ENCODE peak calls at places on chromosomes 16 and 17, in ten cellular contexts. W, E, L, K, U, Q, F, A, M and P are unnamed samples.

GRCh38 chr17:77264617-77265230 is 124.0 kb downstream of the SEC14L1 start:
- DNase-seq in M (peak; percentile 61), Q (no peak), A (no peak), L (no peak), U (no peak), K (no peak), E (no peak), F (no peak), W (no peak), P (no peak)

GRCh38 chr16:1150511-1150982 is 2.4 kb upstream of the CACNA1H start:
- DNase-seq in L (no peak), Q (peak; percentile 64), F (peak; percentile 61), U (no peak), E (no peak), K (peak; percentile 36), M (peak; percentile 66), W (no peak), A (no peak), P (no peak)

GRCh38 chr16:31868164-31868563 is 5.4 kb upstream of the ZNF267 start:
- DNase-seq in F (no peak), L (no peak), K (no peak), W (no peak), E (no peak), M (no peak), A (no peak), Q (no peak), U (no peak), P (no peak)

GRCh38 chr17:82775033-82775823 is 23.4 kb downstream of the TBCD start:
- DNase-seq in L (peak; percentile 71), W (peak; percentile 63), F (peak; percentile 70), U (no peak), K (peak; percentile 57), M (peak; percentile 96), E (no peak), Q (peak; percentile 83), A (no peak), P (peak; percentile 29)

GRCh38 chr16:2388875-2389433 is 40.3 kb upstream of the CCNF start:
- DNase-seq in K (no peak), Q (no peak), E (no peak), W (no peak), A (no peak), F (no peak), U (peak; percentile 28), L (no peak), M (no peak), P (no peak)

GRCh38 chr17:4362141-4362540 is 4.3 kb downstream of the UBE2G1 start:
- DNase-seq in U (no peak), Q (no peak), K (no peak), E (no peak), W (no peak), M (no peak), L (no peak), A (no peak), F (no peak), P (no peak)

GRCh38 chr17:51119415-51120356 is 982 bp downstream of the SPAG9 start:
- DNase-seq in M (peak; percentile 87), E (peak; percentile 24), A (no peak), F (peak; percentile 86), U (no peak), W (peak; percentile 49), K (peak; percentile 38), Q (peak; percentile 71), L (peak; percentile 48), P (peak; percentile 58)

GRCh38 chr16:35414563-35414962 is 1955.2 kb downstream of the TP53TG3F start:
- DNase-seq in E (no peak), L (no peak), U (no peak), A (no peak), Q (no peak), K (no peak), M (no peak), W (no peak), F (no peak), P (no peak)

GRCh38 chr16:64311241-64311640 is 810.6 kb downstream of the CDH11 start:
- DNase-seq in U (no peak), K (no peak), L (no peak), Q (no peak), W (no peak), F (no peak), A (no peak), M (no peak), E (no peak), P (no peak)

GRCh38 chr17:63279498-63280230 is 166.4 kb downstream of the CYB561 start:
- DNase-seq in Q (no peak), U (no peak), L (no peak), M (no peak), K (no peak), F (no peak), E (no peak), A (no peak), W (no peak), P (no peak)

GRCh38 chr16:55155815-55156214 is 168.2 kb upstream of the IRX6 start:
- DNase-seq in E (no peak), K (no peak), M (peak; percentile 55), Q (peak; percentile 52), W (no peak), U (no peak), F (peak; percentile 27), L (no peak), A (no peak), P (no peak)

GRCh38 chr17:3043737-3044365 is 19.6 kb downstream of the OR1D5 start:
- DNase-seq in W (no peak), E (no peak), U (no peak), K (no peak), Q (peak; percentile 67), M (peak; percentile 83), A (no peak), L (no peak), F (peak; percentile 32), P (peak; percentile 46)

GRCh38 chr16:58009856-58010416 is 8.7 kb downstream of the USB1 start:
- DNase-seq in Q (no peak), E (no peak), A (no peak), U (no peak), W (no peak), L (no peak), K (no peak), M (peak; percentile 57), F (peak; percentile 59), P (no peak)

GRCh38 chr17:48559609-48560451 is 14.9 kb upstream of the HOXB2 start:
- DNase-seq in W (no peak), U (no peak), K (no peak), Q (no peak), L (no peak), F (no peak), A (no peak), E (no peak), M (peak; percentile 70), P (no peak)

GRCh38 chr16:84462296-84463210 is 41.9 kb downstream of the MEAK7 start:
- DNase-seq in L (no peak), M (peak; percentile 21), W (no peak), E (no peak), K (no peak), U (no peak), A (no peak), Q (no peak), F (no peak), P (no peak)

GRCh38 chr17:9107527-9107926 is 86.2 kb downstream of the NTN1 start:
- DNase-seq in M (peak; percentile 39), U (no peak), E (no peak), F (no peak), L (no peak), K (no peak), Q (no peak), A (no peak), W (no peak), P (no peak)

GRCh38 chr16:28897826-28898225 is 19.5 kb downstream of the ATP2A1 start:
- DNase-seq in W (no peak), K (no peak), L (no peak), E (no peak), M (no peak), U (no peak), F (peak; percentile 53), A (no peak), Q (no peak), P (no peak)
- H3K4me3 ChIP-seq in W (no peak overlapping the region), K (no peak overlapping the region), L (no peak overlapping the region), E (no peak overlapping the region), M (no peak overlapping the region), U (no peak overlapping the region), F (no peak overlapping the region), A (no peak overlapping the region), Q (no peak overlapping the region), P (no peak overlapping the region)

GRCh38 chr17:30340957-30341356 is 7.1 kb upstream of the TMIGD1 start:
- DNase-seq in A (no peak), U (no peak), F (peak; percentile 36), K (no peak), E (no peak), W (no peak), L (no peak), Q (no peak), M (peak; percentile 60), P (no peak)
- H3K4me1 ChIP-seq in A (peaks cover 4% of the 10 kb centered on the region), U (peaks cover 20% of the 10 kb centered on the region), F (no peaks in the 10 kb centered on the region), K (peaks cover 8% of the 10 kb centered on the region), E (peaks cover 3% of the 10 kb centered on the region), W (peaks cover 26% of the 10 kb centered on the region), L (no peaks in the 10 kb centered on the region), Q (no peaks in the 10 kb centered on the region), M (peaks cover 6% of the 10 kb centered on the region), P (no peaks in the 10 kb centered on the region)

DNA sequence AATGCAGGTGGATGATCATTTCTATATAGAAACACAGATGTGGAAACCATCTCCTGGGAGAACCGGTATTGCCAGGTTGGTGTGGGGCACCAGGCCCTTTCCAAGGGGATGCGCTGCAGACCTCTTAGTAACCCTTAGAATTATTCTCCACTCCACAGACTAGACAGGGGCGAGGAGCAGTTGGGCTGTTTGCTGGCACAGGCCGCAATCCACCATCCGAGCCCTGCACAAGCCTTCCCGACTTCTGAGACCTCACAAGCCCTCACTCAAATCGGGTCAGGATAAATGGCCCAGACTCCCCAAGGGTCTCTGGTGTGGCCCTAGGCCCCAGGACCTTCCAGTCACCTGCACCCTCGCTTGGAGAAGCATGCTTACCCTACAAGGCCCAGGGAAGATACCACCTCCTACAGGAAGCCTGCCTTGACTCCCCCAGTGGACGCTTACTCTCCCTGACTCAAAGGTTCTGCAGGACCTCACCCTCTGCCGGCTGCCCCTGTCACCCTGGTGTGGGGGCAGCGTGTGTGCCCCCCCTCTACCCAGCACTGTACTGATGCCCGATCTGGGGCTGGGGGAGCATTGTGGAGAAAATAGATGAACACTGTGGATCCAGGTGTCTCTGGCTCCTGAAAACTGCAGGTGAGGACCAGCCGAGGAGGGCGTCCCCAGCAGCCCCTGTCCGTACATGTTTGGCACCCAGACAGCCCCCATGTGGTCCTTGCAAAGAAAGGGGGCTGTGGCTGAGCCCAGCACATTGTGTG is 49.8 kb upstream of the ACSF3 start:
- DNase-seq in U (no peak), F (no peak), K (peak; percentile 12), E (no peak), A (no peak), L (no peak), W (no peak), Q (no peak), M (no peak), P (no peak)
- H3K4me3 ChIP-seq in U (no peak overlapping the region), F (no peak overlapping the region), K (no peak overlapping the region), E (no peak overlapping the region), A (no peak overlapping the region), L (no peak overlapping the region), W (no peak overlapping the region), Q (no peak overlapping the region), M (no peak overlapping the region), P (no peak overlapping the region)

DNA sequence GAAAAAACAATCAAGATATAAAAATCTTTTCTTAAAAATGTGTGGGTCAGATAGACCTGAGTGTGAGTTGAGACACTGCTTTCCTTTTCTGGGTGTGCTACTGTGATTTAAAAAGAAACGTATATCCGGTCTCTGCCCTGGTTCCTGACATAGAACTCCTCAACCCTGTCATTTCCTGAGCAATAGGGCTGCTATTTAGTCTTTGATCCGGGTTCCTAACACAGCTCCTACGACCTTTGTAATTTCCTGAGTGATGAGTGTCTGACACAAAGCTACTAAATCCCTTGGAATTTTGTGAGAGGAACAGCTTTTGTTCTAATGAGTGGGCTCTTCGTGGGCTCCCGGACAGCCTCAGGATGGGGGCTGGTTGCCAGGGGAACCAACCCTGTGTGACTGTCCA is 93.9 kb upstream of the FA2H start:
- DNase-seq in L (no peak), A (no peak), F (no peak), M (no peak), U (no peak), E (no peak), W (no peak), K (no peak), Q (peak; percentile 39), P (no peak)
- H3K4me1 ChIP-seq in L (no peaks in the 10 kb centered on the region), A (peaks cover 3% of the 10 kb centered on the region), F (no peaks in the 10 kb centered on the region), M (no peaks in the 10 kb centered on the region), U (no peaks in the 10 kb centered on the region), E (peaks cover 12% of the 10 kb centered on the region), W (no peaks in the 10 kb centered on the region), K (peaks cover 12% of the 10 kb centered on the region), Q (peaks cover 56% of the 10 kb centered on the region), P (no peaks in the 10 kb centered on the region)